ENCODE peak calls at places on chromosome 12, in eight cellular contexts. K is mammary epithelial cell; I is CD8-positive, alpha-beta T cell; X is CD4-positive, alpha-beta T cell; J is lung; E is CD4-positive, alpha-beta memory T cell; F is foreskin keratinocyte; D is left lung. C is an unnamed sample.

GRCh38 chr12:103809154-103809553 is 31.9 kb downstream of the NT5DC3 start:
- DNase-seq in K (no peak), D (no peak), J (no peak), E (no peak), X (no peak), F (no peak), I (no peak), C (no peak)

GRCh38 chr12:4566474-4566873 is 4.5 kb downstream of the DYRK4 start:
- DNase-seq in E (no peak), K (no peak), I (no peak), X (no peak), F (no peak), D (no peak), J (no peak), C (no peak)

GRCh38 chr12:116687888-116688287 is 50.0 kb downstream of the SPRING1 start:
- DNase-seq in J (no peak), K (no peak), E (no peak), I (peak), X (peak), D (no peak), F (no peak), C (no peak)

GRCh38 chr12:57027011-57027804 is 10.9 kb upstream of the TAC3 start:
- DNase-seq in E (no peak), F (no peak), J (no peak), D (no peak), X (no peak), I (no peak), K (no peak), C (no peak)

GRCh38 chr12:119432935-119433334 is 98.4 kb downstream of the CCDC60 start:
- DNase-seq in J (no peak), F (no peak), K (no peak), D (no peak), I (no peak), X (no peak), E (no peak), C (no peak)

GRCh38 chr12:57881035-57881973 is 34.8 kb upstream of the CTDSP2 start:
- DNase-seq in X (no peak), K (peak), F (no peak), D (no peak), J (no peak), E (no peak), I (no peak), C (no peak)

GRCh38 chr12:116423053-116423452 is 136.1 kb upstream of the MAP1LC3B2 start:
- DNase-seq in I (no peak), J (no peak), F (peak), D (no peak), E (no peak), K (peak), X (no peak), C (no peak)

GRCh38 chr12:46808955-46809697 is 16.7 kb downstream of the SLC38A4 start:
- DNase-seq in X (no peak), J (no peak), E (no peak), D (no peak), K (no peak), F (no peak), I (no peak), C (no peak)

GRCh38 chr12:39755475-39755874 is 135.9 kb upstream of the ABCD2 start:
- DNase-seq in F (no peak), K (no peak), I (no peak), J (no peak), D (no peak), X (no peak), E (no peak), C (no peak)

GRCh38 chr12:121576851-121577391 is 3.9 kb downstream of the KDM2B start:
- DNase-seq in X (no peak), F (peak), I (no peak), K (peak), D (no peak), E (no peak), J (no peak), C (no peak)

GRCh38 chr12:46214668-46215429 is 54.0 kb downstream of the SLC38A1 start:
- DNase-seq in I (peak), K (no peak), E (peak), F (no peak), J (no peak), X (peak), D (no peak), C (no peak)

GRCh38 chr12:52200783-52201519 is 9.1 kb upstream of the KRT80 start:
- DNase-seq in I (no peak), E (no peak), K (no peak), D (no peak), J (no peak), F (no peak), X (no peak), C (no peak)

GRCh38 chr12:87136330-87136976 is 880.3 kb upstream of the MGAT4C start:
- DNase-seq in J (no peak), K (peak), E (no peak), D (no peak), F (peak), I (no peak), X (no peak), C (no peak)

GRCh38 chr12:42953021-42953420 is 363.5 kb upstream of the PRICKLE1 start:
- DNase-seq in K (no peak), D (no peak), J (no peak), F (no peak), X (no peak), I (no peak), E (no peak), C (no peak)

GRCh38 chr12:71063087-71063486 is 94.7 kb downstream of the TSPAN8 start:
- DNase-seq in J (no peak), F (no peak), K (no peak), X (no peak), D (no peak), I (no peak), E (no peak), C (no peak)

GRCh38 chr12:2504577-2504976 is 290.2 kb upstream of the FKBP4 start:
- DNase-seq in K (no peak), I (no peak), D (no peak), X (no peak), E (no peak), F (no peak), J (no peak), C (no peak)

GRCh38 chr12:110355080-110355479 is 48.4 kb downstream of the ANAPC7 start:
- DNase-seq in D (no peak), I (peak), F (peak), X (peak), J (no peak), K (no peak), E (peak), C (no peak)

GRCh38 chr12:122948605-122949004 is 17.7 kb downstream of the ABCB9 start:
- DNase-seq in K (no peak), F (no peak), X (no peak), E (no peak), I (no peak), J (no peak), D (no peak), C (no peak)
- H3K27ac ChIP-seq in K (no peak), F (no peak), X (no peak), E (no peak), I (no peak), J (no peak), D (no peak), C (no peak)

GRCh38 chr12:92988622-92989130 is 59.6 kb upstream of the EEA1 start:
- DNase-seq in F (no peak), E (no peak), K (no peak), D (no peak), X (no peak), J (no peak), I (no peak), C (no peak)
- H3K27ac ChIP-seq in F (no peak), E (no peak), K (no peak), D (no peak), X (no peak), J (no peak), I (no peak), C (no peak)

GRCh38 chr12:73384592-73384991 is 1112.4 kb downstream of the TRHDE start:
- DNase-seq in J (no peak), F (no peak), K (no peak), D (no peak), E (no peak), I (no peak), X (no peak), C (no peak)

GRCh38 chr12:73383584-73384229 is 1111.5 kb downstream of the TRHDE start:
- DNase-seq in X (no peak), F (no peak), D (no peak), I (no peak), J (no peak), E (no peak), K (no peak), C (peak)
- H3K27ac ChIP-seq in X (no peak), F (no peak), D (no peak), I (no peak), J (no peak), E (no peak), K (no peak), C (no peak)

GRCh38 chr12:69988601-69989194 is 163.7 kb downstream of the MYRFL start:
- DNase-seq in E (no peak), K (peak), I (no peak), X (no peak), J (no peak), D (no peak), F (peak), C (no peak)

GRCh38 chr12:69985656-69986055 is 160.6 kb downstream of the MYRFL start:
- DNase-seq in I (no peak), X (no peak), D (no peak), K (no peak), J (no peak), F (no peak), E (no peak), C (no peak)

GRCh38 chr12:69984216-69984615 is 159.2 kb downstream of the MYRFL start:
- DNase-seq in F (no peak), K (no peak), J (no peak), X (no peak), E (no peak), I (no peak), D (no peak), C (no peak)

GRCh38 chr12:69986109-69986508 is 161.1 kb downstream of the MYRFL start:
- DNase-seq in X (no peak), F (no peak), I (no peak), D (no peak), J (no peak), E (no peak), K (no peak), C (no peak)

GRCh38 chr12:69987453-69988102 is 162.6 kb downstream of the MYRFL start:
- DNase-seq in X (no peak), J (no peak), I (no peak), K (peak), E (no peak), D (no peak), F (peak), C (peak)
- H3K27ac ChIP-seq in X (no peak), J (peak), I (no peak), K (peak), E (no peak), D (peak), F (peak), C (peak)

DNA sequence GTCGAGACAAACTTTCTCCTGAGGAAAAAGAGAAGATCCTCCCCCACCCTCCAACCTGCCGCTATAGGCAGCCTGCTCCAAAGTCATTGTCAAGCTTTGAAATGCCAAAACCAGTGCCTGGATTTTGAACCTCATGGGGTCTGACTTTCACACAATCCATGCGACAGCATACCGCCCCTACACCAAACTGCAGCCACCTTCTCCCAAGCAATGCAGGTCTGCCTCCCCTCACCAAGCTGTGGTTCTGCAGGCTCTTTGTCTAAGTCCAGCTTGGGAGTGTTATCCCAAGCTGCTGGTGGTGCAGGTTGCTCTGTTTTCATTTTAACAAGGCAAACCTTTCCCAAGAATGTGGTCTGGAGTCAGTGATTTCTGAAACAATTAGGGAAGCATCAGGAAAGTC is 12.4 kb downstream of the TBX5 start:
- DNase-seq in X (no peak), I (no peak), F (no peak), K (no peak), J (no peak), E (no peak), D (no peak), C (no peak)
- H3K27ac ChIP-seq in X (no peak), I (no peak), F (no peak), K (no peak), J (peak), E (no peak), D (no peak), C (no peak)

DNA sequence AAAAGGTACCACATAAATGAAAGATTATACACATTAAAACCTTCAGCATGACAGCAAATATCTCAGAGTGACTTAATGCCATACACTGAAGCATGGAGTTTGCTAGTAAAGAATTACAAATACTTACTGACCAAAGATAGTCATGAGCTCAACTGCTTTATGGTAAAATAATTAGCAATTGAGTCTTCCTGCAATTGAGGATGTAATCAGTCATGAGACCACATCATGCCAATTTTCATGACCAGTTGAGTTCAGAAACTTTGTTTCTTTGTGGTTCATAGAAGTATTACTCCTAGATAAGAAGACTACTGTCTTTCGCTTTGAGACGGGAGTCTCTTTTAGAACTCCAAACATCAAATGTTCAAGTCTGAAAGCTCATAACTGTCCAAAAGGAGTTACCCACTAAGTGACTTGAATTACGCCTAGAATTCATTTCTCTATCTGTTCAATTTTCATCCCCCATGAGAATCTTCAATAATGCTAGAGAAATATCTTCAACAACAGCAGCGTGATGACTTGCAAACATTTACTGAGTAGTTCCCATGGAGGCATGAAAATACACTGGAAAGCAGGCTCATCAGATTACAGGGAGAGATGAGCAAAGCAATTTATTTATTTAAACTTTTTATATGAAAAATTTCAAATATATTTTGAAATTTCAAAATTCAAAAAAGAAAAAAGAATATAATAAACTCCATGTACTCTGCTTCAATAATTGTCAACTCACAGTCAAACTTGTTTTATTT is 120.0 kb downstream of the BTG1 start:
- DNase-seq in J (no peak), D (no peak), F (no peak), I (no peak), E (no peak), K (no peak), X (no peak), C (no peak)
- H3K27ac ChIP-seq in J (no peak), D (no peak), F (no peak), I (no peak), E (no peak), K (no peak), X (no peak), C (no peak)

GRCh38 chr12:101455685-101456084 is 19.5 kb upstream of the SPIC start:
- DNase-seq in I (peak), D (no peak), F (no peak), K (no peak), J (no peak), X (peak), E (peak), C (no peak)

DNA sequence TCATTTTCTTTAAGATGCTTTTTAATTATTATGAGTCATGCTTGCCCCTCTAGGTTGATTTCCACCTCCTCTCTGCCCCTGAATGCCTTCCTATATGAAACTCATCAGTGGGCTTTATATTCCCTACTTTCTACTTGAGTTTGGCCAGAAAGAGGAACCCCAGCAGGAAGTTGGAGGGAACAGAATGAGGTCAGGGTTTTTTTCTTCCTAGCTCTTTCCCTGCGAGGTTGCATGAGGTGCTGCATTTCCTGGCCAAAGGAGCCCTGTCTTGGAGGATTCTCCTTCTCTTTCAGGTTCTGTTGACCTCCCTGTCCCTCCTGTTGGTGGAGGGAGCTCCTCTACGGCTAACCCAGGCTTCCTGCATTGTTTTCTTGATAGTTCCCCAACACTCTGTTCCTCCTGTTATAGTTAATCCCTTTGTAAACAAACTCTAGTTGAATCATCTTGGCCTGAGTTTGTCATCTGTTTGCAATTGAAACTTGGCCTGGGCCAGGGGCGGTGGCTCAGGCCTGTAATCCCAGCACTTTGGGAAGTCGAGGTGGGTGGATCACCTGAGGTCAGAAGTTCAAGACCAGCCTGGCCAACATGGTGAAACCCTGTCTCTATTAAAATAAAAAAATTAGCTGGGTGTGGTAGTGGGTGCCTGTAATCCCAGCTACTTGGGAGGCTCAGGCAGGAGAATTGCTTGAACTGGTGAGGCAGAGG is 15.3 kb upstream of the SPIC start:
- DNase-seq in K (peak), X (no peak), E (no peak), J (no peak), D (no peak), F (no peak), I (no peak), C (peak)
- H3K27ac ChIP-seq in K (no peak), X (no peak), E (no peak), J (peak), D (no peak), F (no peak), I (no peak), C (peak)

DNA sequence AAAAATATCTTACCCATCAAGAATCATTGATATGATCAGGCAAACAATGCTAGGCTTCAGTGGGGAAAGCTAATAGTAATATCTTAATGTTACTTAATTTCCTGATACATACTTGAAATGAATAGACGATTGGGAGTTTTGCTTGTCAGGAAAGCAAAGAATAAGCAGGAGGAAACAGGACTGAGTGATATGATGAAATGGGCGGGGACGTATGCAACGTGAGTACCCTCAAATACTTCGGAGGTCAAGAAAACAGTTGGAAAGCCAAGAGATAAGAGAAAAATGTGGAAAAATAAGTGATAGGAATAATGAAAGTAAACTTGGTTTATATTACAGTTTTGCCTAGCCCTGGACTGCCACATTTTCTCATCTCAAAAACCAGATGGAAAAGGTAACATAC is 49.2 kb downstream of the METTL25 start:
- DNase-seq in I (no peak), X (no peak), F (no peak), K (no peak), E (no peak), J (no peak), D (no peak), C (no peak)
- H3K27ac ChIP-seq in I (no peak), X (no peak), F (no peak), K (no peak), E (no peak), J (no peak), D (no peak), C (no peak)

C was measured in epithelial cell of prostate.